ENCODE peak calls at places on chromosomes 12 and 14, in eight cellular contexts. O is sigmoid colon, I is endothelial cell of umbilical vein, A is GM12878, D is GM12892, X is HepG2, U is K562, B is suprapubic skin. E is an unnamed sample.

GRCh38 chr12:6177593-6178358 is 22.4 kb upstream of the CD9 start:
- DNase-seq in O (no peak), I (no peak), A (no peak), D (no peak), X (no peak), U (no peak), B (no peak), E (no peak)

GRCh38 chr14:103194256-103195045 is 71.2 kb downstream of the TNFAIP2 start:
- DNase-seq in O (peak), I (no peak), A (no peak), D (no peak), X (peak), U (no peak), B (peak), E (no peak)

GRCh38 chr12:29103539-29103974 is 45.5 kb upstream of the FAR2 start:
- DNase-seq in O (no peak), I (no peak), A (peak), D (peak), X (no peak), U (no peak), B (no peak), E (no peak)

GRCh38 chr12:89690925-89691324 is 17.7 kb downstream of the ATP2B1 start:
- DNase-seq in O (no peak), I (no peak), A (no peak), D (no peak), X (no peak), U (no peak), B (no peak), E (no peak)

GRCh38 chr12:52650520-52651081 is 1.4 kb downstream of the KRT2 start:
- DNase-seq in O (no peak), I (no peak), A (no peak), D (no peak), X (no peak), U (no peak), B (no peak), E (no peak)

GRCh38 chr12:124036117-124037109 is 63.4 kb downstream of the ZNF664 start:
- DNase-seq in O (no peak), I (peak), A (peak), D (peak), X (peak), U (peak), B (no peak), E (no peak)

GRCh38 chr12:46555379-46555778 is 182.8 kb upstream of the SLC38A2 start:
- DNase-seq in O (no peak), I (no peak), A (no peak), D (no peak), X (no peak), U (no peak), B (no peak), E (no peak)

GRCh38 chr12:22627351-22627750 is 2.4 kb downstream of the ETNK1 start:
- DNase-seq in O (no peak), I (peak), A (no peak), D (no peak), X (no peak), U (peak), B (no peak), E (no peak)

GRCh38 chr12:111368291-111368683 is 608 bp downstream of the PHETA1 start:
- DNase-seq in O (no peak), I (peak), A (no peak), D (no peak), X (no peak), U (no peak), B (no peak), E (peak)

GRCh38 chr14:37594916-37595808 is at the start of the genes FOXA1 and TTC6:
- DNase-seq in O (no peak), I (no peak), A (no peak), D (no peak), X (peak), U (peak), B (no peak), E (peak)

GRCh38 chr12:59736786-59737185 is 141.0 kb downstream of the SLC16A7 start:
- DNase-seq in O (no peak), I (peak), A (no peak), D (no peak), X (no peak), U (no peak), B (no peak), E (no peak)

GRCh38 chr12:15688202-15688736 is 100.9 kb downstream of the EPS8 start:
- DNase-seq in O (peak), I (no peak), A (no peak), D (no peak), X (no peak), U (peak), B (peak), E (peak)

GRCh38 chr14:81269100-81269978 is 48.6 kb upstream of the GTF2A1 start:
- DNase-seq in O (no peak), I (peak), A (peak), D (peak), X (peak), U (peak), B (no peak), E (no peak)

GRCh38 chr14:50726372-50727107 is 58.4 kb upstream of the SAV1 start:
- DNase-seq in O (no peak), I (no peak), A (no peak), D (no peak), X (no peak), U (no peak), B (no peak), E (no peak)

GRCh38 chr12:72365151-72365550 is 93.0 kb downstream of the TRHDE start:
- DNase-seq in O (no peak), I (no peak), A (no peak), D (no peak), X (no peak), U (no peak), B (no peak), E (no peak)

GRCh38 chr12:83664650-83665049 is 977.9 kb downstream of the TMTC2 start:
- DNase-seq in O (no peak), I (no peak), A (no peak), D (no peak), X (no peak), U (no peak), B (no peak), E (no peak)

GRCh38 chr14:97655169-97655948 is 858.2 kb downstream of the VRK1 start:
- DNase-seq in O (no peak), I (no peak), A (no peak), D (no peak), X (no peak), U (no peak), B (no peak), E (no peak)

GRCh38 chr12:123131879-123132402 is 18.9 kb downstream of the PITPNM2 start:
- DNase-seq in O (no peak), I (no peak), A (no peak), D (no peak), X (no peak), U (no peak), B (no peak), E (no peak)

GRCh38 chr12:120466560-120467315 is 2.8 kb downstream of the SRSF9 start:
- DNase-seq in O (no peak), I (peak), A (no peak), D (no peak), X (peak), U (peak), B (no peak), E (no peak)

GRCh38 chr14:33805593-33805992 is 145.3 kb downstream of the EGLN3 start:
- DNase-seq in O (no peak), I (no peak), A (no peak), D (no peak), X (no peak), U (no peak), B (no peak), E (no peak)

GRCh38 chr12:47286676-47287075 is 206.9 kb upstream of the AMIGO2 start:
- DNase-seq in O (no peak), I (no peak), A (no peak), D (no peak), X (no peak), U (no peak), B (no peak), E (no peak)

GRCh38 chr12:127389923-127390322 is 877.0 kb upstream of the TMEM132C start:
- DNase-seq in O (no peak), I (no peak), A (no peak), D (no peak), X (peak), U (no peak), B (no peak), E (no peak)

GRCh38 chr12:43758728-43759563 is at the start of the genes IRAK4 and PUS7L:
- DNase-seq in O (peak), I (peak), A (peak), D (peak), X (peak), U (peak), B (peak), E (peak)

GRCh38 chr14:104687601-104688504 is 1.6 kb upstream of the INF2 start:
- DNase-seq in O (peak), I (no peak), A (no peak), D (no peak), X (peak), U (no peak), B (no peak), E (peak)

GRCh38 chr14:99430491-99430890 is 50.2 kb downstream of the SETD3 start:
- DNase-seq in O (no peak), I (peak), A (no peak), D (no peak), X (no peak), U (no peak), B (no peak), E (peak)

GRCh38 chr12:19390208-19390607 is 49.1 kb upstream of the AEBP2 start:
- DNase-seq in O (no peak), I (no peak), A (no peak), D (no peak), X (no peak), U (no peak), B (no peak), E (no peak)

GRCh38 chr12:26789731-26790644 is 43.0 kb downstream of the ITPR2 start:
- DNase-seq in O (no peak), I (no peak), A (no peak), D (no peak), X (no peak), U (no peak), B (no peak), E (no peak)

GRCh38 chr12:121792607-121793500 is 634 bp downstream of the RHOF start:
- DNase-seq in O (no peak), I (no peak), A (no peak), D (peak), X (peak), U (no peak), B (no peak), E (peak)

GRCh38 chr12:121795029-121795977 is 1.8 kb upstream of the RHOF start:
- DNase-seq in O (peak), I (peak), A (no peak), D (peak), X (peak), U (peak), B (peak), E (peak)

GRCh38 chr12:121794532-121795028 is 1.1 kb upstream of the RHOF start:
- DNase-seq in O (peak), I (no peak), A (no peak), D (peak), X (no peak), U (no peak), B (peak), E (peak)

GRCh38 chr12:121793501-121793835 is at the start of gene RHOF:
- DNase-seq in O (no peak), I (no peak), A (no peak), D (peak), X (no peak), U (no peak), B (no peak), E (peak)

GRCh38 chr12:121793836-121794531 is 496 bp upstream of the RHOF start:
- DNase-seq in O (peak), I (peak), A (peak), D (peak), X (peak), U (peak), B (peak), E (peak)
- TF ChIP-seq POLR2AphosphoS5 in O (peak), I (peak), A (no peak), D (peak), X (no peak), U (peak), B (peak), E (peak)

DNA sequence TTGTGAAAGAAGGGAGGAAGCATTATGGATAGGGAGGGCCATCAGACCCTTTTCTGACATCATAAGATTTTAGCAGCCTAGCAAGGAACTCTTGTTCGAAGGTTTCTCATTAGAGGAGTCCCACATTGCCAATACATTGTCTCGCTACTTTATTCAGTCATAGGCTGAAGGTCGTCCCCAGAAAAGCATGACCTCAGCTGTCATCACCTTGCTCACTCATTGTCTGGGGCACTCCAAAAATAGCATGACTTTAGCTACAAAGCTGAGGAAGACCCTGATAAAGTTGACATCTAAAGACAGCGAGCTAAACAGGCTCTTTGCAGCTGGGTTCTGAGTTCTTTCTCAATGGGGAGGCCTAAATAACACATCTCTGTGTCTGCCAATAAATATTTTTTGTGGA is 112.4 kb upstream of the PTPRR start:
- DNase-seq in O (no peak), I (no peak), A (no peak), D (no peak), X (no peak), U (no peak), B (no peak), E (no peak)
- TF ChIP-seq POLR2A in O (no peak), I (no peak), A (no peak), D (no peak), X (no peak), U (no peak), B (no peak), E (no peak)

GRCh38 chr14:56122306-56122705 is 4.1 kb downstream of the PELI2 start:
- DNase-seq in O (no peak), I (no peak), A (no peak), D (no peak), X (no peak), U (no peak), B (no peak), E (no peak)

GRCh38 chr14:56119221-56119967 is 1.2 kb downstream of the PELI2 start:
- DNase-seq in O (peak), I (peak), A (no peak), D (peak), X (no peak), U (peak), B (peak), E (peak)

GRCh38 chr14:56118611-56119181 is 485 bp downstream of the PELI2 start:
- DNase-seq in O (peak), I (peak), A (no peak), D (peak), X (no peak), U (no peak), B (no peak), E (peak)

GRCh38 chr14:56121786-56122185 is 3.6 kb downstream of the PELI2 start:
- DNase-seq in O (no peak), I (no peak), A (no peak), D (no peak), X (no peak), U (no peak), B (no peak), E (no peak)

GRCh38 chr14:56120091-56120632 is 2.0 kb downstream of the PELI2 start:
- DNase-seq in O (peak), I (peak), A (no peak), D (no peak), X (no peak), U (no peak), B (no peak), E (peak)
- TF ChIP-seq POLR2AphosphoS5 in O (no peak), I (no peak), A (no peak), D (no peak), X (no peak), U (no peak), B (no peak), E (no peak)

GRCh38 chr12:55933158-55933798 is 2.3 kb downstream of the DGKA start:
- DNase-seq in O (no peak), I (peak), A (no peak), D (no peak), X (no peak), U (no peak), B (peak), E (peak)
- TF ChIP-seq POLR2A in O (peak), I (peak), A (no peak), D (no peak), X (no peak), U (no peak), B (no peak), E (no peak)

GRCh38 chr14:65095633-65096205 is 6.6 kb downstream of the MAX start:
- DNase-seq in O (peak), I (peak), A (no peak), D (no peak), X (no peak), U (peak), B (no peak), E (peak)
- TF ChIP-seq POLR2AphosphoS5 in O (peak), I (no peak), A (no peak), D (no peak), X (no peak), U (no peak), B (no peak), E (no peak)

GRCh38 chr12:108691154-108691994 is 39.9 kb downstream of the CORO1C start:
- DNase-seq in O (peak), I (peak), A (peak), D (no peak), X (peak), U (peak), B (peak), E (peak)
- TF ChIP-seq POLR2A in O (peak), I (peak), A (peak), D (peak), X (no peak), U (peak), B (no peak), E (peak)

GRCh38 chr12:96239711-96240234 is 45.6 kb downstream of the ELK3 start:
- DNase-seq in O (peak), I (no peak), A (no peak), D (no peak), X (no peak), U (no peak), B (peak), E (no peak)
- TF ChIP-seq POLR2AphosphoS5 in O (peak), I (no peak), A (peak), D (no peak), X (no peak), U (no peak), B (no peak), E (no peak)

DNA sequence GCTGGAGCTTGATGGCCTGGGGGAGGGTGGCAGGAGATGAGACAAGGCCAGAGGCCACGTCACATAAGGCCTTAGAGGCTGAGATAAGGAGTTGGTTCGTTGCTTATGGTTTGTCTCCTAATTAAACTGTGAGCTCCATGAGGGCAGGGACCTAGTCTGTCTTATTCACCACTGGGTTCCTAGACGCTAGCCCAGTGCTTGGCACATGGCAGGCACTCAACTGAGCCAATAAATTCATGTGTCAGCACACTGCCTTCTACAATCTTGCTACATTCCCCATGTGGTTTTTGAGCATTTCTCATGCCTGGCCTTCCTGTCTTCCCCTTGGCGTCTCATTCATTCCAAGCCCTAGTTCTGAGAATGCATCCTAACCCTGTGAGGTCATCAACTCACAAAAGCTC is 92.5 kb upstream of the MED13L start:
- DNase-seq in O (no peak), I (no peak), A (no peak), D (no peak), X (no peak), U (no peak), B (no peak), E (no peak)
- TF ChIP-seq POLR2A in O (no peak), I (no peak), A (no peak), D (no peak), X (no peak), U (no peak), B (no peak), E (no peak)